ENCODE peak calls at places on chromosomes 6 and 20, in eight cellular contexts. One of them, this sample, is unnamed.

GRCh38 chr6:169019727-169020491 is 233.7 kb downstream of the THBS2 start:
- DNase-seq in non-pigmented ciliary epithelial cell: no peak
- DNase-seq in Right ventricle myocardium superior: no peak
- DNase-seq in stimulated activated CD4-positive, alpha-beta T cell treated with anti-CD3 and anti-CD28 coated beads, Interleukin-1b, Interleukin-23, amount 100 ng/mL, for 1 hour: no peak
- DNase-seq in HuH-7.5: no peak
- DNase-seq in NCI-H1105: no peak
- DNase-seq in hippocampal formation: no peak
- DNase-seq in T-helper 1 cell: no peak
- DNase-seq in this sample: no peak

GRCh38 chr20:20849126-20849525 is 136.7 kb upstream of the RALGAPA2 start:
- DNase-seq in non-pigmented ciliary epithelial cell: no peak
- DNase-seq in Right ventricle myocardium superior: no peak
- DNase-seq in HuH-7.5: no peak
- DNase-seq in NCI-H1105: no peak
- DNase-seq in stimulated activated CD4-positive, alpha-beta T cell treated with anti-CD3 and anti-CD28 coated beads, Interleukin-1b, Interleukin-23, amount 100 ng/mL, for 1 hour: no peak
- DNase-seq in T-helper 1 cell: no peak
- DNase-seq in hippocampal formation: peak
- DNase-seq in this sample: no peak

GRCh38 chr20:18034039-18034438 is 23.7 kb downstream of the OVOL2 start:
- DNase-seq in T-helper 1 cell: no peak
- DNase-seq in HuH-7.5: no peak
- DNase-seq in hippocampal formation: no peak
- DNase-seq in NCI-H1105: no peak
- DNase-seq in Right ventricle myocardium superior: no peak
- DNase-seq in non-pigmented ciliary epithelial cell: no peak
- DNase-seq in stimulated activated CD4-positive, alpha-beta T cell treated with anti-CD3 and anti-CD28 coated beads, Interleukin-1b, Interleukin-23, amount 100 ng/mL, for 1 hour: no peak
- DNase-seq in this sample: no peak

GRCh38 chr6:158142789-158143188 is 25.3 kb downstream of the SERAC1 start:
- DNase-seq in hippocampal formation: no peak
- DNase-seq in non-pigmented ciliary epithelial cell: no peak
- DNase-seq in Right ventricle myocardium superior: no peak
- DNase-seq in T-helper 1 cell: no peak
- DNase-seq in stimulated activated CD4-positive, alpha-beta T cell treated with anti-CD3 and anti-CD28 coated beads, Interleukin-1b, Interleukin-23, amount 100 ng/mL, for 1 hour: no peak
- DNase-seq in HuH-7.5: no peak
- DNase-seq in NCI-H1105: no peak
- DNase-seq in this sample: peak

GRCh38 chr6:84645000-84645399 is 119.4 kb downstream of the TBX18 start:
- DNase-seq in hippocampal formation: no peak
- DNase-seq in NCI-H1105: no peak
- DNase-seq in T-helper 1 cell: no peak
- DNase-seq in Right ventricle myocardium superior: no peak
- DNase-seq in non-pigmented ciliary epithelial cell: no peak
- DNase-seq in HuH-7.5: no peak
- DNase-seq in stimulated activated CD4-positive, alpha-beta T cell treated with anti-CD3 and anti-CD28 coated beads, Interleukin-1b, Interleukin-23, amount 100 ng/mL, for 1 hour: no peak
- DNase-seq in this sample: peak

GRCh38 chr20:17822039-17822438 is 122.3 kb downstream of the BANF2 start:
- DNase-seq in non-pigmented ciliary epithelial cell: no peak
- DNase-seq in T-helper 1 cell: no peak
- DNase-seq in hippocampal formation: no peak
- DNase-seq in NCI-H1105: no peak
- DNase-seq in stimulated activated CD4-positive, alpha-beta T cell treated with anti-CD3 and anti-CD28 coated beads, Interleukin-1b, Interleukin-23, amount 100 ng/mL, for 1 hour: no peak
- DNase-seq in HuH-7.5: no peak
- DNase-seq in Right ventricle myocardium superior: no peak
- DNase-seq in this sample: peak

GRCh38 chr6:106745396-106745795 is 116.0 kb downstream of the QRSL1 start:
- DNase-seq in NCI-H1105: no peak
- DNase-seq in HuH-7.5: no peak
- DNase-seq in non-pigmented ciliary epithelial cell: no peak
- DNase-seq in stimulated activated CD4-positive, alpha-beta T cell treated with anti-CD3 and anti-CD28 coated beads, Interleukin-1b, Interleukin-23, amount 100 ng/mL, for 1 hour: no peak
- DNase-seq in hippocampal formation: no peak
- DNase-seq in Right ventricle myocardium superior: no peak
- DNase-seq in T-helper 1 cell: no peak
- DNase-seq in this sample: no peak

GRCh38 chr20:52998268-52998667 is 26.1 kb downstream of the TSHZ2 start:
- DNase-seq in Right ventricle myocardium superior: no peak
- DNase-seq in NCI-H1105: no peak
- DNase-seq in stimulated activated CD4-positive, alpha-beta T cell treated with anti-CD3 and anti-CD28 coated beads, Interleukin-1b, Interleukin-23, amount 100 ng/mL, for 1 hour: no peak
- DNase-seq in non-pigmented ciliary epithelial cell: no peak
- DNase-seq in T-helper 1 cell: no peak
- DNase-seq in HuH-7.5: no peak
- DNase-seq in hippocampal formation: no peak
- DNase-seq in this sample: no peak

GRCh38 chr6:16925461-16925860 is 164.2 kb upstream of the ATXN1 start:
- DNase-seq in T-helper 1 cell: no peak
- DNase-seq in non-pigmented ciliary epithelial cell: no peak
- DNase-seq in HuH-7.5: no peak
- DNase-seq in Right ventricle myocardium superior: no peak
- DNase-seq in hippocampal formation: no peak
- DNase-seq in stimulated activated CD4-positive, alpha-beta T cell treated with anti-CD3 and anti-CD28 coated beads, Interleukin-1b, Interleukin-23, amount 100 ng/mL, for 1 hour: no peak
- DNase-seq in NCI-H1105: no peak
- DNase-seq in this sample: peak

GRCh38 chr6:139990865-139991264 is 616.4 kb upstream of the CITED2 start:
- DNase-seq in HuH-7.5: no peak
- DNase-seq in Right ventricle myocardium superior: no peak
- DNase-seq in T-helper 1 cell: no peak
- DNase-seq in NCI-H1105: no peak
- DNase-seq in hippocampal formation: no peak
- DNase-seq in non-pigmented ciliary epithelial cell: no peak
- DNase-seq in stimulated activated CD4-positive, alpha-beta T cell treated with anti-CD3 and anti-CD28 coated beads, Interleukin-1b, Interleukin-23, amount 100 ng/mL, for 1 hour: no peak
- DNase-seq in this sample: peak

GRCh38 chr6:15504581-15505350 is 158.1 kb downstream of the DTNBP1 start:
- DNase-seq in T-helper 1 cell: no peak
- DNase-seq in NCI-H1105: peak
- DNase-seq in HuH-7.5: no peak
- DNase-seq in Right ventricle myocardium superior: peak
- DNase-seq in non-pigmented ciliary epithelial cell: peak
- DNase-seq in hippocampal formation: peak
- DNase-seq in stimulated activated CD4-positive, alpha-beta T cell treated with anti-CD3 and anti-CD28 coated beads, Interleukin-1b, Interleukin-23, amount 100 ng/mL, for 1 hour: no peak
- DNase-seq in this sample: peak

GRCh38 chr6:48826884-48827701 is 636.0 kb downstream of the MMUT start:
- DNase-seq in HuH-7.5: no peak
- DNase-seq in hippocampal formation: no peak
- DNase-seq in T-helper 1 cell: no peak
- DNase-seq in stimulated activated CD4-positive, alpha-beta T cell treated with anti-CD3 and anti-CD28 coated beads, Interleukin-1b, Interleukin-23, amount 100 ng/mL, for 1 hour: no peak
- DNase-seq in NCI-H1105: no peak
- DNase-seq in Right ventricle myocardium superior: no peak
- DNase-seq in non-pigmented ciliary epithelial cell: peak
- DNase-seq in this sample: peak

GRCh38 chr6:111841822-111842221 is 31.4 kb downstream of the FYN start:
- DNase-seq in T-helper 1 cell: no peak
- DNase-seq in stimulated activated CD4-positive, alpha-beta T cell treated with anti-CD3 and anti-CD28 coated beads, Interleukin-1b, Interleukin-23, amount 100 ng/mL, for 1 hour: no peak
- DNase-seq in hippocampal formation: no peak
- DNase-seq in HuH-7.5: no peak
- DNase-seq in non-pigmented ciliary epithelial cell: peak
- DNase-seq in Right ventricle myocardium superior: no peak
- DNase-seq in NCI-H1105: no peak
- DNase-seq in this sample: peak

GRCh38 chr20:36454664-36455427 is 86.5 kb upstream of the MYL9 start:
- DNase-seq in HuH-7.5: no peak
- DNase-seq in stimulated activated CD4-positive, alpha-beta T cell treated with anti-CD3 and anti-CD28 coated beads, Interleukin-1b, Interleukin-23, amount 100 ng/mL, for 1 hour: no peak
- DNase-seq in NCI-H1105: no peak
- DNase-seq in Right ventricle myocardium superior: no peak
- DNase-seq in non-pigmented ciliary epithelial cell: no peak
- DNase-seq in hippocampal formation: peak
- DNase-seq in T-helper 1 cell: no peak
- DNase-seq in this sample: no peak

GRCh38 chr6:53090576-53090975 is 25.4 kb downstream of the FBXO9 start:
- DNase-seq in T-helper 1 cell: no peak
- DNase-seq in non-pigmented ciliary epithelial cell: no peak
- DNase-seq in Right ventricle myocardium superior: no peak
- DNase-seq in NCI-H1105: no peak
- DNase-seq in HuH-7.5: no peak
- DNase-seq in stimulated activated CD4-positive, alpha-beta T cell treated with anti-CD3 and anti-CD28 coated beads, Interleukin-1b, Interleukin-23, amount 100 ng/mL, for 1 hour: no peak
- DNase-seq in hippocampal formation: no peak
- DNase-seq in this sample: peak

GRCh38 chr20:42100137-42100704 is 482.0 kb upstream of the CHD6 start:
- DNase-seq in non-pigmented ciliary epithelial cell: no peak
- DNase-seq in hippocampal formation: no peak
- DNase-seq in T-helper 1 cell: no peak
- DNase-seq in HuH-7.5: no peak
- DNase-seq in NCI-H1105: no peak
- DNase-seq in stimulated activated CD4-positive, alpha-beta T cell treated with anti-CD3 and anti-CD28 coated beads, Interleukin-1b, Interleukin-23, amount 100 ng/mL, for 1 hour: no peak
- DNase-seq in Right ventricle myocardium superior: no peak
- DNase-seq in this sample: no peak

GRCh38 chr6:72784581-72784980 is 162.7 kb downstream of the KCNQ5 start:
- DNase-seq in hippocampal formation: no peak
- DNase-seq in T-helper 1 cell: no peak
- DNase-seq in stimulated activated CD4-positive, alpha-beta T cell treated with anti-CD3 and anti-CD28 coated beads, Interleukin-1b, Interleukin-23, amount 100 ng/mL, for 1 hour: no peak
- DNase-seq in non-pigmented ciliary epithelial cell: no peak
- DNase-seq in NCI-H1105: no peak
- DNase-seq in Right ventricle myocardium superior: no peak
- DNase-seq in HuH-7.5: no peak
- DNase-seq in this sample: peak

GRCh38 chr6:120774275-120774674 is 560.0 kb downstream of the TBC1D32 start:
- DNase-seq in HuH-7.5: no peak
- DNase-seq in stimulated activated CD4-positive, alpha-beta T cell treated with anti-CD3 and anti-CD28 coated beads, Interleukin-1b, Interleukin-23, amount 100 ng/mL, for 1 hour: no peak
- DNase-seq in hippocampal formation: no peak
- DNase-seq in non-pigmented ciliary epithelial cell: peak
- DNase-seq in Right ventricle myocardium superior: no peak
- DNase-seq in NCI-H1105: no peak
- DNase-seq in T-helper 1 cell: no peak
- DNase-seq in this sample: peak

GRCh38 chr6:119620846-119621570 is 271.4 kb upstream of the MAN1A1 start:
- DNase-seq in hippocampal formation: no peak
- DNase-seq in NCI-H1105: no peak
- DNase-seq in T-helper 1 cell: no peak
- DNase-seq in stimulated activated CD4-positive, alpha-beta T cell treated with anti-CD3 and anti-CD28 coated beads, Interleukin-1b, Interleukin-23, amount 100 ng/mL, for 1 hour: no peak
- DNase-seq in non-pigmented ciliary epithelial cell: peak
- DNase-seq in Right ventricle myocardium superior: no peak
- DNase-seq in HuH-7.5: no peak
- DNase-seq in this sample: peak

GRCh38 chr6:122482750-122483080 is 11.1 kb upstream of the SERINC1 start:
- DNase-seq in hippocampal formation: no peak
- DNase-seq in T-helper 1 cell: no peak
- DNase-seq in HuH-7.5: no peak
- DNase-seq in NCI-H1105: no peak
- DNase-seq in stimulated activated CD4-positive, alpha-beta T cell treated with anti-CD3 and anti-CD28 coated beads, Interleukin-1b, Interleukin-23, amount 100 ng/mL, for 1 hour: no peak
- DNase-seq in non-pigmented ciliary epithelial cell: no peak
- DNase-seq in Right ventricle myocardium superior: no peak
- DNase-seq in this sample: no peak

GRCh38 chr6:1697688-1698351 is 88.1 kb downstream of the FOXC1 start:
- DNase-seq in T-helper 1 cell: no peak
- DNase-seq in HuH-7.5: no peak
- DNase-seq in Right ventricle myocardium superior: no peak
- DNase-seq in non-pigmented ciliary epithelial cell: no peak
- DNase-seq in NCI-H1105: no peak
- DNase-seq in stimulated activated CD4-positive, alpha-beta T cell treated with anti-CD3 and anti-CD28 coated beads, Interleukin-1b, Interleukin-23, amount 100 ng/mL, for 1 hour: no peak
- DNase-seq in hippocampal formation: no peak
- DNase-seq in this sample: peak

GRCh38 chr20:18743665-18744440 is 69.7 kb upstream of the SCP2D1 start:
- DNase-seq in T-helper 1 cell: no peak
- DNase-seq in HuH-7.5: no peak
- DNase-seq in stimulated activated CD4-positive, alpha-beta T cell treated with anti-CD3 and anti-CD28 coated beads, Interleukin-1b, Interleukin-23, amount 100 ng/mL, for 1 hour: no peak
- DNase-seq in NCI-H1105: no peak
- DNase-seq in Right ventricle myocardium superior: no peak
- DNase-seq in non-pigmented ciliary epithelial cell: no peak
- DNase-seq in hippocampal formation: no peak
- DNase-seq in this sample: no peak

GRCh38 chr20:40962733-40963504 is 65.7 kb upstream of the TOP1 start:
- DNase-seq in Right ventricle myocardium superior: peak
- DNase-seq in hippocampal formation: peak
- DNase-seq in HuH-7.5: peak
- DNase-seq in T-helper 1 cell: peak
- DNase-seq in stimulated activated CD4-positive, alpha-beta T cell treated with anti-CD3 and anti-CD28 coated beads, Interleukin-1b, Interleukin-23, amount 100 ng/mL, for 1 hour: peak
- DNase-seq in NCI-H1105: peak
- DNase-seq in non-pigmented ciliary epithelial cell: no peak
- DNase-seq in this sample: peak

GRCh38 chr6:149963212-149963461 is 606 bp upstream of the ULBP1 start:
- DNase-seq in stimulated activated CD4-positive, alpha-beta T cell treated with anti-CD3 and anti-CD28 coated beads, Interleukin-1b, Interleukin-23, amount 100 ng/mL, for 1 hour: no peak
- DNase-seq in T-helper 1 cell: no peak
- DNase-seq in non-pigmented ciliary epithelial cell: no peak
- DNase-seq in Right ventricle myocardium superior: no peak
- DNase-seq in hippocampal formation: no peak
- DNase-seq in NCI-H1105: peak
- DNase-seq in HuH-7.5: peak
- DNase-seq in this sample: peak